ENCODE peak calls at places on chromosomes 16 and 17, in four cellular contexts. One of them, this sample, is unnamed.

GRCh38 chr16:86444274-86445060 is 65.9 kb upstream of the FOXF1 start:
- DNase-seq in HepG2: no peak
- DNase-seq in K562: no peak
- DNase-seq in GM12878: no peak
- DNase-seq in this sample: no peak

GRCh38 chr17:48259710-48260291 is 152.2 kb downstream of the SNX11 start:
- DNase-seq in HepG2: no peak
- DNase-seq in K562: peak
- DNase-seq in GM12878: no peak
- DNase-seq in this sample: no peak

GRCh38 chr16:29992371-29992967 is 2.9 kb downstream of the HIRIP3 start:
- DNase-seq in HepG2: no peak
- DNase-seq in K562: no peak
- DNase-seq in GM12878: no peak
- DNase-seq in this sample: no peak

GRCh38 chr17:50904522-50905459 is 38.6 kb upstream of the TOB1 start:
- DNase-seq in HepG2: peak
- DNase-seq in K562: no peak
- DNase-seq in GM12878: no peak
- DNase-seq in this sample: no peak

GRCh38 chr17:21171309-21171922 is 42.5 kb downstream of the TMEM11 start:
- DNase-seq in HepG2: no peak
- DNase-seq in K562: no peak
- DNase-seq in GM12878: peak
- DNase-seq in this sample: no peak

GRCh38 chr16:88769617-88770458 is 15.2 kb downstream of the PIEZO1 start:
- DNase-seq in HepG2: no peak
- DNase-seq in K562: peak
- DNase-seq in GM12878: no peak
- DNase-seq in this sample: peak

GRCh38 chr16:15955425-15955824 is 6.0 kb downstream of the ABCC1 start:
- DNase-seq in HepG2: no peak
- DNase-seq in K562: no peak
- DNase-seq in GM12878: no peak
- DNase-seq in this sample: no peak

GRCh38 chr16:86889974-86890373 is 311.6 kb downstream of the FOXL1 start:
- DNase-seq in HepG2: no peak
- DNase-seq in K562: no peak
- DNase-seq in GM12878: no peak
- DNase-seq in this sample: no peak

GRCh38 chr17:49853470-49854015 is 5.7 kb upstream of the TAC4 start:
- DNase-seq in HepG2: no peak
- DNase-seq in K562: no peak
- DNase-seq in GM12878: no peak
- DNase-seq in this sample: no peak

GRCh38 chr16:89905511-89906140 is 13.0 kb upstream of the MC1R start:
- DNase-seq in HepG2: no peak
- DNase-seq in K562: no peak
- DNase-seq in GM12878: no peak
- DNase-seq in this sample: no peak

GRCh38 chr17:38352245-38353083 is 820 bp downstream of the SOCS7 start:
- DNase-seq in HepG2: no peak
- DNase-seq in K562: peak
- DNase-seq in GM12878: no peak
- DNase-seq in this sample: peak

GRCh38 chr16:376817-377418 is 4.9 kb downstream of the PGAP6 start:
- DNase-seq in HepG2: no peak
- DNase-seq in K562: no peak
- DNase-seq in GM12878: no peak
- DNase-seq in this sample: no peak

GRCh38 chr17:58318065-58318481 is 10.5 kb downstream of the TSPOAP1 start:
- DNase-seq in HepG2: no peak
- DNase-seq in K562: no peak
- DNase-seq in GM12878: no peak
- DNase-seq in this sample: no peak

GRCh38 chr16:2852003-2852730 is 5.8 kb downstream of the PRSS22 start:
- DNase-seq in HepG2: no peak
- DNase-seq in K562: no peak
- DNase-seq in GM12878: no peak
- DNase-seq in this sample: no peak

GRCh38 chr17:27939489-27940465 is 46.6 kb upstream of the LYRM9 start:
- DNase-seq in HepG2: no peak
- DNase-seq in K562: no peak
- DNase-seq in GM12878: no peak
- DNase-seq in this sample: no peak

GRCh38 chr17:19487009-19487600 is 46.5 kb upstream of the SLC47A1 start:
- DNase-seq in HepG2: no peak
- DNase-seq in K562: no peak
- DNase-seq in GM12878: no peak
- DNase-seq in this sample: no peak

GRCh38 chr17:76735586-76736348 is 1.4 kb downstream of the SRSF2 start:
- DNase-seq in HepG2: no peak
- DNase-seq in K562: no peak
- DNase-seq in GM12878: no peak
- DNase-seq in this sample: no peak

GRCh38 chr16:10754941-10755340 is 11.3 kb downstream of the NUBP1 start:
- DNase-seq in HepG2: no peak
- DNase-seq in K562: no peak
- DNase-seq in GM12878: no peak
- DNase-seq in this sample: no peak

GRCh38 chr16:48054881-48055601 is 100.8 kb downstream of the ABCC12 start:
- DNase-seq in HepG2: peak
- DNase-seq in K562: peak
- DNase-seq in GM12878: no peak
- DNase-seq in this sample: peak

GRCh38 chr16:27529962-27530361 is 19.8 kb downstream of the GTF3C1 start:
- DNase-seq in HepG2: no peak
- DNase-seq in K562: no peak
- DNase-seq in GM12878: no peak
- DNase-seq in this sample: no peak

GRCh38 chr17:46770439-46770817 is 48.1 kb downstream of the WNT3 start:
- DNase-seq in HepG2: peak
- DNase-seq in K562: no peak
- DNase-seq in GM12878: no peak
- DNase-seq in this sample: no peak

GRCh38 chr16:64406661-64407267 is 715.1 kb downstream of the CDH11 start:
- DNase-seq in HepG2: no peak
- DNase-seq in K562: no peak
- DNase-seq in GM12878: no peak
- DNase-seq in this sample: no peak
- TF ChIP-seq SP1 in HepG2: no peak
- TF ChIP-seq SP1 in K562: no peak
- TF ChIP-seq SP1 in GM12878: no peak
- TF ChIP-seq SP1 in this sample: no peak

GRCh38 chr17:41186872-41187271 is 2.2 kb upstream of the KRTAP4-1 start:
- DNase-seq in HepG2: no peak
- DNase-seq in K562: no peak
- DNase-seq in GM12878: no peak
- DNase-seq in this sample: no peak
- TF ChIP-seq BHLHE40 in HepG2: no peak
- TF ChIP-seq BHLHE40 in K562: no peak
- TF ChIP-seq BHLHE40 in GM12878: no peak
- TF ChIP-seq BHLHE40 in this sample: no peak

GRCh38 chr17:52995127-52995526 is 827.6 kb upstream of the KIF2B start:
- DNase-seq in HepG2: no peak
- DNase-seq in K562: no peak
- DNase-seq in GM12878: no peak
- DNase-seq in this sample: no peak
- TF ChIP-seq SP1 in HepG2: no peak
- TF ChIP-seq SP1 in K562: no peak
- TF ChIP-seq SP1 in GM12878: no peak
- TF ChIP-seq SP1 in this sample: no peak

GRCh38 chr17:80908776-80909175 is 82.9 kb upstream of the CHMP6 start:
- DNase-seq in HepG2: no peak
- DNase-seq in K562: no peak
- DNase-seq in GM12878: no peak
- DNase-seq in this sample: no peak
- TF ChIP-seq BHLHE40 in HepG2: no peak
- TF ChIP-seq BHLHE40 in K562: no peak
- TF ChIP-seq BHLHE40 in GM12878: no peak
- TF ChIP-seq BHLHE40 in this sample: no peak

DNA sequence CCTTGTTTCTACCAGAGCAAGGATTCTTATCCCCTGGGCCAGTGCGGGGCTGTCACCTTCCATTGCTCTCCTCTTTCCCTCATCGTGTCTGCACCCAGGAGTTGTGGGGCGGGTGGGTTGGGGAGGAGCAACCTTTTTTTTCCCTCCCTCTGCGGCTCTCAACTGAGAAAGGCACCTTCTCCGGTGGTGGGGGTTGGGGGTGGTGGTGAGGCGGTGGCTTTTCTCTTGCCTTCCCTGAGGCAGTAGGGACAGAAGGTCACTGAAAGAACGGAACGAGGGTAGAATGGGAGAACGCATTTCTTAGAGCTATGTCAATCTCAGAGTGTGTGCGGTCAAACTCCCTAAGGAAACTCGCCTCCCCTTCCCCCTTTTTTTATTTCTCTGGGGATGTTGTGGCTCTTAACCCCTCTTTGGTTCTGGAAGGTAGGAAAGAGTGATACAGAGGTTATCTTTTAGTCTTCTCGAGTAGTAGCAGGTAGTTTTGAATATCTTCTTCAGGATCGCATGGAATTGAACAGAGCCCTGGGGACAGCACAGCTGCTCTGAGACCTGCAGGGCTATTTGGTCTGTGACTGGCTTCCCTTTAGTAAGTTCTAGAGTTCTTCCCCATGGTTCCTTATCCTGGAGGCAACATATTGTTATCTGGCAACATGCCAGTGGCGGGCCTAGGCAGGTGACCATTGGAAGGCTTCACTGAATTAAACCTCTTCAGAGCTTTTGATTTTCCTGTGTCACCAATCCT is 994 bp downstream of the CLTC start:
- DNase-seq in HepG2: peak
- DNase-seq in K562: peak
- DNase-seq in GM12878: no peak
- DNase-seq in this sample: peak
- TF ChIP-seq SP1 in HepG2: no peak
- TF ChIP-seq SP1 in K562: peak
- TF ChIP-seq SP1 in GM12878: no peak
- TF ChIP-seq SP1 in this sample: no peak